ENCODE peak calls at places on chromosome 16, in ten cellular contexts. F, S, Z, H, K, M, C, X, Y and P are unnamed samples.

GRCh38 chr16:8721693-8722348 is 47.4 kb downstream of the ABAT start:
- DNase-seq in C (no peak), F (no peak), X (no peak), S (no peak), K (no peak), M (no peak), Z (no peak), H (no peak), Y (no peak), P (no peak)

GRCh38 chr16:47197536-47198179 is 53.9 kb upstream of the NETO2 start:
- DNase-seq in X (no peak), H (no peak), Y (peak), F (no peak), C (no peak), S (no peak), K (no peak), Z (no peak), M (no peak), P (peak)

GRCh38 chr16:9348912-9349311 is 257.5 kb downstream of the HAPSTR1 start:
- DNase-seq in S (no peak), Z (no peak), C (no peak), M (no peak), K (no peak), X (no peak), H (no peak), Y (no peak), F (no peak), P (no peak)

GRCh38 chr16:19601083-19601976 is 45.8 kb downstream of the VPS35L start:
- DNase-seq in F (no peak), Z (no peak), M (no peak), X (no peak), Y (peak), C (peak), S (peak), K (peak), H (peak), P (no peak)

GRCh38 chr16:89955001-89955685 is 6.6 kb downstream of the DEF8 start:
- DNase-seq in S (no peak), K (no peak), Z (no peak), X (no peak), F (no peak), M (no peak), H (no peak), C (no peak), Y (no peak), P (no peak)

GRCh38 chr16:24950275-24950674 is 64.9 kb downstream of the ARHGAP17 start:
- DNase-seq in S (no peak), K (no peak), F (peak), Y (peak), C (no peak), M (no peak), X (no peak), H (peak), Z (no peak), P (peak)

GRCh38 chr16:27598921-27599565 is 49.1 kb downstream of the KATNIP start:
- DNase-seq in S (no peak), M (no peak), X (no peak), Z (no peak), K (no peak), F (no peak), H (no peak), C (no peak), Y (no peak), P (no peak)

GRCh38 chr16:23024044-23024443 is 125.2 kb downstream of the USP31 start:
- DNase-seq in M (no peak), H (no peak), K (no peak), Y (no peak), C (no peak), Z (no peak), F (no peak), S (no peak), X (no peak), P (no peak)

GRCh38 chr16:5633845-5634440 is 536.3 kb upstream of the EEF2KMT start:
- DNase-seq in Z (no peak), M (no peak), C (no peak), K (no peak), F (no peak), S (no peak), H (peak), Y (peak), X (no peak), P (no peak)

GRCh38 chr16:58639836-58640235 is 10.2 kb upstream of the CNOT1 start:
- DNase-seq in S (no peak), Z (no peak), K (no peak), M (no peak), F (no peak), C (no peak), H (no peak), X (no peak), Y (no peak), P (no peak)

GRCh38 chr16:58426095-58426494 is 33.8 kb downstream of the GINS3 start:
- DNase-seq in Y (no peak), S (no peak), X (no peak), K (no peak), M (no peak), H (no peak), F (no peak), Z (no peak), C (no peak), P (no peak)

GRCh38 chr16:28491080-28491969 is 549 bp downstream of the CLN3 start:
- DNase-seq in F (no peak), X (peak), H (peak), C (peak), K (peak), Z (no peak), S (peak), Y (peak), M (peak), P (no peak)

GRCh38 chr16:49716268-49716667 is 139.6 kb downstream of the ZNF423 start:
- DNase-seq in F (no peak), Z (no peak), X (no peak), Y (no peak), S (no peak), K (no peak), C (no peak), H (no peak), M (no peak), P (no peak)

GRCh38 chr16:57042157-57043111 is 49.9 kb upstream of the CPNE2 start:
- DNase-seq in K (no peak), C (no peak), M (no peak), S (no peak), Z (no peak), H (peak), F (no peak), Y (no peak), X (no peak), P (no peak)

GRCh38 chr16:77060614-77061013 is 130.4 kb upstream of the MON1B start:
- DNase-seq in Y (no peak), K (no peak), M (no peak), S (no peak), F (no peak), X (no peak), Z (no peak), C (no peak), H (no peak), P (no peak)

GRCh38 chr16:88684569-88685155 is 1.6 kb downstream of the SNAI3 start:
- DNase-seq in K (no peak), X (no peak), M (no peak), Y (no peak), Z (no peak), S (no peak), H (no peak), F (no peak), C (no peak), P (no peak)

GRCh38 chr16:35398208-35398607 is 1938.8 kb downstream of the TP53TG3F start:
- DNase-seq in S (no peak), K (no peak), M (no peak), F (no peak), Y (no peak), X (no peak), C (no peak), Z (no peak), H (no peak), P (no peak)

GRCh38 chr16:14486520-14487303 is 143.3 kb downstream of the PARN start:
- DNase-seq in S (no peak), X (no peak), C (peak), H (peak), Z (no peak), K (peak), Y (peak), M (peak), F (peak), P (peak)

GRCh38 chr16:22327446-22327775 is 30.2 kb downstream of the POLR3E start:
- DNase-seq in C (no peak), H (no peak), Y (no peak), X (no peak), M (no peak), F (no peak), Z (no peak), K (no peak), S (no peak), P (no peak)

GRCh38 chr16:4323071-4323844 is 7.4 kb downstream of the GLIS2 start:
- DNase-seq in Y (no peak), S (peak), X (no peak), C (no peak), Z (no peak), F (no peak), H (no peak), K (no peak), M (no peak), P (no peak)

GRCh38 chr16:81625544-81626152 is 153.4 kb upstream of the PLCG2 start:
- DNase-seq in H (peak), F (no peak), M (no peak), S (no peak), Z (no peak), K (peak), X (no peak), Y (no peak), C (no peak), P (no peak)

GRCh38 chr16:67782567-67783352 is 23.6 kb downstream of the RANBP10 start:
- DNase-seq in C (no peak), Y (no peak), H (no peak), F (no peak), M (no peak), S (no peak), X (no peak), K (no peak), Z (no peak), P (no peak)

GRCh38 chr16:63612462-63613227 is 1509.2 kb downstream of the CDH11 start:
- DNase-seq in M (no peak), X (no peak), K (no peak), F (no peak), Y (no peak), C (no peak), H (no peak), Z (no peak), S (no peak), P (no peak)

GRCh38 chr16:84475643-84476240 is 28.7 kb downstream of the MEAK7 start:
- DNase-seq in X (no peak), K (no peak), H (no peak), M (no peak), C (peak), Y (no peak), S (no peak), Z (peak), F (no peak), P (no peak)

GRCh38 chr16:48911700-48912099 is 301.7 kb upstream of the N4BP1 start:
- DNase-seq in F (no peak), C (no peak), S (no peak), Z (no peak), H (no peak), Y (no peak), X (no peak), M (no peak), K (no peak), P (no peak)

GRCh38 chr16:89565256-89565505 is 4.7 kb downstream of the RPL13 start:
- DNase-seq in Z (no peak), H (no peak), X (no peak), K (no peak), M (no peak), S (no peak), Y (no peak), C (no peak), F (no peak), P (no peak)

GRCh38 chr16:87895641-87896141 is 26.4 kb upstream of the SLC7A5 start:
- DNase-seq in Z (no peak), F (no peak), C (no peak), M (no peak), H (peak), X (no peak), S (no peak), K (no peak), Y (peak), P (no peak)

GRCh38 chr16:56956756-56957155 is 5.0 kb upstream of the CETP start:
- DNase-seq in S (no peak), F (no peak), X (no peak), M (no peak), H (no peak), K (no peak), Y (no peak), Z (no peak), C (no peak), P (no peak)

GRCh38 chr16:68031951-68032350 is 8.9 kb downstream of the DUS2 start:
- DNase-seq in Z (no peak), K (no peak), M (no peak), F (no peak), S (no peak), Y (no peak), C (no peak), X (no peak), H (no peak), P (no peak)

GRCh38 chr16:50340578-50340977 is 28.2 kb downstream of the BRD7 start:
- DNase-seq in X (no peak), M (no peak), C (no peak), F (no peak), H (no peak), Z (no peak), K (no peak), S (no peak), Y (no peak), P (peak)

GRCh38 chr16:87099001-87099740 is 218.0 kb downstream of the C16orf95 start:
- DNase-seq in Y (no peak), X (peak), Z (no peak), F (no peak), S (no peak), C (no peak), M (no peak), K (no peak), H (no peak), P (no peak)

GRCh38 chr16:84654238-84654637 is 5.9 kb downstream of the KLHL36 start:
- DNase-seq in Z (no peak), Y (no peak), X (no peak), C (no peak), H (no peak), F (no peak), M (no peak), K (no peak), S (no peak), P (no peak)

GRCh38 chr16:24993722-24994686 is 21.2 kb downstream of the ARHGAP17 start:
- DNase-seq in F (peak), Y (peak), Z (no peak), C (no peak), S (no peak), X (no peak), H (peak), M (no peak), K (no peak), P (peak)

GRCh38 chr16:27772093-27772820 is 222.3 kb downstream of the KATNIP start:
- DNase-seq in M (no peak), X (no peak), Z (no peak), H (no peak), K (no peak), S (no peak), Y (no peak), C (no peak), F (no peak), P (no peak)

GRCh38 chr16:50551243-50551642 is 3.0 kb downstream of the NKD1 start:
- DNase-seq in S (no peak), F (no peak), H (no peak), Z (no peak), K (no peak), M (no peak), Y (no peak), C (no peak), X (no peak), P (no peak)

DNA sequence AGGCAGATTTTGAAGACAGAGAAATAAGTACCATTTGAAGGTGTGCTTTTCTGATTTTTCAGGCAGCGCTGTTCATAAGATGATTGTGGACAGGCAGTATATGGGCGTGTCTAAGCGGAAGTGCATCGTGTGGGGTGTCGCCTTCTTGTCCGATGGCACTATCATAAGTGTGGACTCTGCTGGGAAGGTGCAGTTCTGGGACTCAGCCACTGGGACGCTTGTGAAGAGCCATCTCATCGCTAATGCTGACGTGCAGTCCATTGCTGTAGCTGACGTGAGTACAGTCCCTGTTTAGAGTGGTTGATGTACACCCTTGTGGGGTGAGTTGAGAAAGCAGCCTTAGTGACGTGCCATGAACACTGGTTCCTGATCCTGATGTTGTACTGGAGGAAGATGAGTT is 10.7 kb downstream of the UTP4 start:
- DNase-seq in F (no peak), C (peak), H (no peak), K (no peak), M (no peak), S (peak), Z (no peak), Y (no peak), X (no peak), P (no peak)
- TF ChIP-seq CTCF in F (no peak), C (peak), H (no peak), K (no peak), M (no peak), S (no peak), Z (no peak), Y (no peak), X (no peak), P (peak)

GRCh38 chr16:54194008-54194731 is 92.4 kb downstream of the IRX3 start:
- DNase-seq in H (peak), S (peak), M (no peak), K (peak), X (no peak), Z (no peak), Y (peak), F (no peak), C (no peak), P (no peak)
- TF ChIP-seq CTCF in H (no peak), S (no peak), M (no peak), K (no peak), X (peak), Z (no peak), Y (no peak), F (no peak), C (no peak), P (no peak)

GRCh38 chr16:66152841-66153525 is 213.5 kb upstream of the CDH5 start:
- DNase-seq in H (peak), F (peak), X (no peak), Y (peak), S (no peak), K (no peak), Z (no peak), C (peak), M (no peak), P (peak)
- TF ChIP-seq CTCF in H (peak), F (peak), X (no peak), Y (no peak), S (no peak), K (no peak), Z (peak), C (no peak), M (no peak), P (peak)

DNA sequence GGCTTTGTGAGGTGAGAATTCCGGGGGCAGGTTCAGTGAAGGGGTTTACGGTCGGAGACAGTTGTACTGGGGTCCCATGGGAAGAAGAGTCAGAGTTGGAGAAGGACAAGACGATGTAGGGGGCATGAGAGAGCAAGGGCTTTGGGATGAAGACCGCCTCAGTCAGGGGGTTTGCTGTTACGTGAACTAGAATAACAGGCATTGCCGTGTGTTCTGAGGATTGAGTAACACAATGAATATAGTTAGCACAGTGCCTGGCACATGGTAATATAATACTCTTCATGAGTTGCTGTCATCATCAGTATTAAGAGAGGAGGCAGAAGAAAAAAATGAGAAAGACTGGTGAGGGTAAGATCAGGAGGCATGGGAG is 577 bp downstream of the ZNF646 start:
- DNase-seq in K (no peak), F (no peak), Y (no peak), M (no peak), H (no peak), S (no peak), C (no peak), Z (no peak), X (no peak), P (no peak)
- TF ChIP-seq CTCF in K (no peak), F (no peak), Y (no peak), M (no peak), H (no peak), S (no peak), C (no peak), Z (no peak), X (no peak), P (no peak)

GRCh38 chr16:317583-317982 is 34.6 kb downstream of the PDIA2 start:
- DNase-seq in F (no peak), X (no peak), H (no peak), S (no peak), K (no peak), Y (no peak), M (no peak), C (no peak), Z (no peak), P (no peak)

GRCh38 chr16:321532-321931 is 31.0 kb downstream of the AXIN1 start:
- DNase-seq in Y (no peak), X (no peak), C (no peak), S (no peak), Z (no peak), M (no peak), H (no peak), F (no peak), K (no peak), P (no peak)

GRCh38 chr16:320206-320605 is 32.3 kb downstream of the AXIN1 start:
- DNase-seq in F (no peak), S (no peak), Z (no peak), H (no peak), M (no peak), Y (no peak), X (no peak), K (no peak), C (no peak), P (no peak)

GRCh38 chr16:316741-317464 is 33.9 kb downstream of the PDIA2 start:
- DNase-seq in X (no peak), F (no peak), K (no peak), H (no peak), M (no peak), C (no peak), Z (no peak), Y (no peak), S (no peak), P (no peak)

DNA sequence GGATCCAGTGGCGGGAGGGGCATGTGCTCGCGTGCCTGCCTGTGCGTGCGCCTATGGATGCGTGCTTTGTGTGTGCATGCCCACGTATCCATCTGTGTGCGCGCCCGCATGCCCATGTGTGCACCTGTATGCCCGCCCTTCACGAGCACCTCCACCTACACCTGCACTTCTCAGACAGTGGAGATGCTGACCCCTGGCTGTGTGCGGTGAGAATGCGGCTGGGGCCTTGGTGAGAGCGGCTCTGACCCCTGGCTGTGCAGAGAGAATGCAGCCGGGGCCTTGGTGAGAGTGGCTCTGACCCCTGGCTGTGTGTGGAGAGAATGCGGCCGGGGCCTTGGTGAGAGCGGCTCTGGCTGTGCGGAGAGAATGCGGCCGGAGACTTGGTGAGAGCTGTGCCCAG is 33.9 kb downstream of the AXIN1 start:
- DNase-seq in X (no peak), M (no peak), F (no peak), C (peak), K (no peak), Y (no peak), H (no peak), Z (no peak), S (peak), P (no peak)
- TF ChIP-seq CTCF in X (no peak), M (peak), F (no peak), C (peak), K (no peak), Y (no peak), H (peak), Z (no peak), S (no peak), P (no peak)

DNA sequence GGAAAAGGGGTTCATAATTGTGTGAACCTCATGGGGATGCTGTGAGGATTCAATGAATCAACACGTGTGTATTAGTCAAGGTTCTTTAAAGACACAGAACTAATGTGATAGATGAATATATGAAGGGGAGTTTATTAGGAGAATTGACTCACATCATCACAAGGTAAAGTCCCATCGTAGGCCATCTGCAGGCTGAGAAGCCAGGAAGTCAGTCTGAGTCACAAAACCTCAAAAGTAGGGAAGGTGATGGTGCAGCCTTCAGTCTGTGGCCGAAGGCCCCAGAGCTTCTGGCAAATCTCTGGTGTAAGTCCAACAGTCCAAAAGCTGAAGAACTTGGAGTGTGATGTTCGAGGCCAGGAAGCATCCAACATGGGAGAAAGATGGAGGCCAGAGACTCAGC is 413.4 kb downstream of the CDH13 start:
- DNase-seq in M (no peak), Y (no peak), F (no peak), C (no peak), Z (no peak), S (no peak), X (no peak), H (peak), K (no peak), P (peak)
- TF ChIP-seq CTCF in M (no peak), Y (no peak), F (no peak), C (no peak), Z (no peak), S (no peak), X (no peak), H (no peak), K (no peak), P (no peak)

GRCh38 chr16:10751291-10751697 is 7.7 kb downstream of the NUBP1 start:
- DNase-seq in H (no peak), K (no peak), S (no peak), X (no peak), M (no peak), F (no peak), Y (no peak), C (no peak), Z (no peak), P (no peak)
- TF ChIP-seq CTCF in H (no peak), K (no peak), S (no peak), X (no peak), M (no peak), F (no peak), Y (no peak), C (no peak), Z (no peak), P (no peak)